ENCODE peak calls at places on chromosomes 7 and 10, in seven cellular contexts. D is adipocyte; R is ovary; O is CD4-positive, CD25-positive, alpha-beta regulatory T cell; C is mucosa of descending colon; Y is IMR-90; K is lung. N is an unnamed sample.

GRCh38 chr10:100186253-100186780 is 488 bp upstream of the ERLIN1 start:
- DNase-seq in D (peak; percentile 67), R (peak; percentile 41), O (no peak), C (peak; percentile 59), Y (peak; percentile 41), K (peak; percentile 35), N (peak; percentile 52)

GRCh38 chr10:23439920-23440875 is 1.3 kb downstream of the OTUD1 start:
- DNase-seq in D (peak; percentile 56), R (peak; percentile 59), O (peak; percentile 35), C (peak; percentile 43), Y (peak; percentile 37), K (no peak), N (peak; percentile 29)

GRCh38 chr10:59752278-59752940 is 846 bp downstream of the MRLN start:
- DNase-seq in D (no peak), R (no peak), O (no peak), C (no peak), Y (no peak), K (no peak), N (no peak)

GRCh38 chr7:38185938-38186337 is 7.9 kb downstream of the STARD3NL start:
- DNase-seq in D (no peak), R (no peak), O (no peak), C (no peak), Y (no peak), K (no peak), N (no peak)

GRCh38 chr7:117322741-117323584 is at the start of gene WNT2:
- DNase-seq in D (peak; percentile 51), R (no peak), O (no peak), C (no peak), Y (peak; percentile 22), K (no peak), N (no peak)

GRCh38 chr7:16106300-16106699 is 315.0 kb downstream of the CRPPA start:
- DNase-seq in D (no peak), R (no peak), O (no peak), C (no peak), Y (no peak), K (no peak), N (no peak)

GRCh38 chr7:11923376-11923922 is 91.5 kb upstream of the THSD7A start:
- DNase-seq in D (no peak), R (no peak), O (no peak), C (no peak), Y (no peak), K (no peak), N (no peak)

GRCh38 chr10:117004627-117005453 is at the start of gene SHTN1:
- DNase-seq in D (peak; percentile 76), R (peak; percentile 87), O (peak; percentile 30), C (peak; percentile 90), Y (peak; percentile 50), K (peak; percentile 88), N (peak; percentile 63)

GRCh38 chr7:94386416-94386815 is 8.3 kb upstream of the COL1A2 start:
- DNase-seq in D (no peak), R (no peak), O (no peak), C (no peak), Y (no peak), K (no peak), N (no peak)

GRCh38 chr7:139355320-139355719 is 4.4 kb upstream of the LUC7L2 start:
- DNase-seq in D (peak; percentile 27), R (no peak), O (no peak), C (no peak), Y (no peak), K (no peak), N (no peak)

GRCh38 chr7:121416533-121416932 is 20.4 kb upstream of the FAM3C start:
- DNase-seq in D (no peak), R (no peak), O (no peak), C (no peak), Y (no peak), K (no peak), N (no peak)

GRCh38 chr7:79308176-79308575 is 145.3 kb downstream of the MAGI2 start:
- DNase-seq in D (peak; percentile 35), R (no peak), O (no peak), C (peak; percentile 3), Y (no peak), K (no peak), N (no peak)

GRCh38 chr7:19508124-19508523 is 200.7 kb downstream of the POLR1F start:
- DNase-seq in D (no peak), R (no peak), O (no peak), C (no peak), Y (no peak), K (no peak), N (no peak)

GRCh38 chr10:22086730-22087364 is 83.3 kb upstream of the DNAJC1 start:
- DNase-seq in D (peak; percentile 96), R (peak; percentile 90), O (no peak), C (peak; percentile 66), Y (peak; percentile 54), K (peak; percentile 58), N (peak; percentile 90)

GRCh38 chr10:76309744-76310441 is 878.5 kb downstream of the LRMDA start:
- DNase-seq in D (no peak), R (no peak), O (no peak), C (no peak), Y (peak; percentile 32), K (no peak), N (no peak)

GRCh38 chr10:132392811-132393694 is 3.9 kb upstream of the PWWP2B start:
- DNase-seq in D (peak; percentile 46), R (no peak), O (no peak), C (no peak), Y (peak; percentile 47), K (no peak), N (peak; percentile 7)

GRCh38 chr7:45130910-45131309 is 19.4 kb upstream of the TBRG4 start:
- DNase-seq in D (no peak), R (no peak), O (no peak), C (no peak), Y (no peak), K (no peak), N (no peak)

GRCh38 chr10:85983051-85983450 is 383.5 kb downstream of the GRID1 start:
- DNase-seq in D (no peak), R (no peak), O (no peak), C (no peak), Y (no peak), K (no peak), N (no peak)

GRCh38 chr7:88927-89921 is 103.1 kb upstream of the FAM20C start:
- DNase-seq in D (peak; percentile 91), R (peak; percentile 63), O (no peak), C (no peak), Y (peak; percentile 96), K (peak; percentile 31), N (peak; percentile 52)

GRCh38 chr10:60470091-60470490 is 80.4 kb upstream of the ANK3 start:
- DNase-seq in D (no peak), R (no peak), O (no peak), C (no peak), Y (no peak), K (no peak), N (no peak)

DNA sequence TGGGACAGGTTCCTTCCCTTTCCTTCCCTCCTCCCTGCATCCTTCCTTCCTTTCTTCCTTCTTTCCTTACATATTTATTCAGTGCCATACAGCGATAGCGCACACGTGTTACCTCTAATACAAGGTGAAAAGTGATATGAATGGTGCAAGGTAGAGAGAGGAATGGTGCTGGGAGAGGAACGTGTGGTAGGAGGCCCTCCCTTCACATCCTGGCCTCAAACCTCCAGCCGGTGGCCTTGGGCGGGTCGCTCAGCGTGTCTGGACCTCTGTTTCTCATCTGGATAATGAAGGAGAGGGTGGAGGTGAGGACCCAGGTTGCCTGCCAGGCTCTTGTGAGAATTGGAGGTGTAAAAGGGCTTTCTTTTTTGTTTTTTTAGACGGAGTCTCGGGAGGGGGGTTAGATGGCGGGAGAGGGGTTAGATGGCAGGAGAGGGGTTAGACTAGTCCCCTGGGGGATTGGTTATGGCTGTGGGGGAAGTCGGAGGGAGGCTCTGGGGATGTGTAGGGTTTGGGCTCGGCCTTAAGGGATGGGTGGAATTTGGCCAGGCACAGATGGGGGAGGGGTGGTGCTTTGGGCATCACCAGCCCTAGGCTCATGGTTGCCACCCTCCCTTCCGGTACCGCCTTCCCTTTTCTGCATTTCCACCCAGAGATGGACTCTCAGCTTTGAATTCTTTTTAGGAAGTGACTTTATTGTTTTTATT is 14.9 kb downstream of the CHST3 start:
- DNase-seq in D (no peak), R (peak; percentile 47), O (no peak), C (no peak), Y (no peak), K (no peak), N (no peak)
- H3K4me1 ChIP-seq in D (peaks cover 99% of the 10 kb centered on the region), R (peaks cover 65% of the 10 kb centered on the region), O (no peaks in the 10 kb centered on the region), C (peaks cover 12% of the 10 kb centered on the region), Y (peaks cover 44% of the 10 kb centered on the region), K (peaks cover 35% of the 10 kb centered on the region), N (peaks cover 99% of the 10 kb centered on the region)

GRCh38 chr7:131011437-131011752 is 277.4 kb upstream of the KLF14 start:
- DNase-seq in D (no peak), R (no peak), O (no peak), C (no peak), Y (no peak), K (peak; percentile 84), N (no peak)
- H3K4me1 ChIP-seq in D (peaks cover 99% of the 10 kb centered on the region), R (peaks cover 34% of the 10 kb centered on the region), O (peaks cover 86% of the 10 kb centered on the region), C (peaks cover 44% of the 10 kb centered on the region), Y (peaks cover 40% of the 10 kb centered on the region), K (peaks cover 22% of the 10 kb centered on the region), N (peaks cover 98% of the 10 kb centered on the region)

DNA sequence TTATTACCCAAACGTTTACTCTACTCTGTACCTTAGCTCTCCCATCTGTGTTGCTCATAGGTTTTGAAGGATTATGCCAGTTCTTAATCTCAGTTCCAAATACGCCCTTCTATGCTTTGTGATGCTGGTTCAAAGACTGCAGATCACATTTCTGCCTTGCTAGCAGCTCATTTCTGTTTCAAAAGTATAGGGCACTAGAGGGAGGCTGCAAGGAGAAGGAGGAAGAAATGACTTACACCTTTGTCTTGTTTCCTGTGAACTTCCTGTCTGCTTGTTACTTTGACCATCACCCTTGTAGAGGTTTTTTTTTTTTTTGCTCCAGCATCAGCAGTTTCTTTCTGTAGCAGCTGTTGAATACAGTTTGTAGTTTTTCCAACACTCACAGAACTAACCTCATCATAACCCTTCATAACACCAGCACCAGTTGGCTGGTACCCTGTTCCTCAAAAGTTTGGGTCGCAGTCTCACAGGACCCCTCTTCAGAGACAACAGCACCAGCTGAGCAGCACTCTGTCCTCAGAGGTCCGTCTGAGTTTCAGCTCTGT is 16.5 kb downstream of the SLK start:
- DNase-seq in D (no peak), R (no peak), O (peak; percentile 25), C (no peak), Y (no peak), K (no peak), N (no peak)
- H3K4me1 ChIP-seq in D (peaks cover 20% of the 10 kb centered on the region), R (peaks cover 6% of the 10 kb centered on the region), O (peaks cover 32% of the 10 kb centered on the region), C (peaks cover 16% of the 10 kb centered on the region), Y (peaks cover 12% of the 10 kb centered on the region), K (peaks cover 13% of the 10 kb centered on the region), N (peaks cover 70% of the 10 kb centered on the region)

DNA sequence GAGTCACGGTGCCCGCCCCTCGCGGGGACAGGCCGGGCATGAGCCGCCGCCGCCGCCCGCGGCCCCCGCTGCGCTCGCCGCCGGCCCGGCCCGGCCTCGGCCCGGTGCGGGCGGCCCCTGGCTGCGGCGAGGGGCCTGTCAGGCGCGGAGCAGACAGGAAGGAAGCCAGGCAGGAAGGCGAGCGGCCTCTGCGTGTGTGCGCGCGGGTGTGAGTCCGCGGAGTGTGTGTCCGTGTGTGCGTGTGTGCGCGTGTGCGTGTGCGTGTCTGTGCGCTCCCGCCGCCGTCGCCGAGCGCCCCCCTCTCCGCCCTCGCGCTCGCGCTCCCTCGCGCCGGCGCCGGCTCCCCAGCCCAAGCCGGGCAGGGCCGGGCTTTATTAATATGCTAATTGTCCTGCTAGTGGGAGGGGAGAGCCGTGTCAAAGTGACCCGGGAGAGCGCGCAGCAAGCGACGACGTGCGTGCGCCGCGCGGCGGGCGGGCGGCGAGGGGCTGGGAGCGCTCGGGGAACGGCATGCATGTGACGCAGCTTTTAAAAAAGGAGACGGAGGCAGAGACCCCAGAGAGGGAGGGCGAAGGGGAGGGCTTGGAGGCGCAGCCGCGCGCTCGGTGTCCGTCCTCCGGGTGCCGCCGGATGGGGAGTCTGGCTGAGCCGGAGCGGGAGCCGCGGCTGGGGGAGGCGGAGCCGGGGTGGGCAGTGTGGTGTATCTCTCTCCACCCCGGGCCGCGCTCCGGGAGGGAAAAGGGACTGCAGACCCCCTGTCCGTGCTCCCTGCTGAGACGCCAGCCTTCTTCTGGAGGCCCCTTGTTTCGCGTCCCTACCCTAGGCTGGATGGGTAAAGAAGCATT is at the start of gene LDB1:
- DNase-seq in D (peak; percentile 85), R (peak; percentile 86), O (peak; percentile 77), C (peak; percentile 79), Y (peak; percentile 77), K (peak; percentile 80), N (peak; percentile 82)
- H3K4me1 ChIP-seq in D (peaks cover 52% of the 10 kb centered on the region), R (peaks cover 22% of the 10 kb centered on the region), O (peaks cover 57% of the 10 kb centered on the region), C (peaks cover 29% of the 10 kb centered on the region), Y (peaks cover 30% of the 10 kb centered on the region), K (no peaks in the 10 kb centered on the region), N (peaks cover 67% of the 10 kb centered on the region)